ENCODE peak calls at places on chromosomes 6 and 20, in five cellular contexts. G, C, S, D and Y are unnamed samples.

GRCh38 chr6:43120938-43121913 is 45.1 kb downstream of the PTK7 start:
- DNase-seq in G (peak), C (no peak), S (peak), D (no peak), Y (no peak)

GRCh38 chr6:156777866-156778614 is 862 bp downstream of the ARID1B start:
- DNase-seq in G (peak), C (peak), S (peak), D (peak), Y (no peak)

GRCh38 chr20:23449400-23449799 is 3.3 kb downstream of the CST11 start:
- DNase-seq in G (no peak), C (no peak), S (no peak), D (no peak), Y (no peak)

GRCh38 chr6:73234732-73235131 is 9.4 kb upstream of the KHDC1L start:
- DNase-seq in G (peak), C (no peak), S (peak), D (no peak), Y (no peak)

GRCh38 chr6:63904844-63905243 is 269.2 kb downstream of the PHF3 start:
- DNase-seq in G (peak), C (no peak), S (peak), D (no peak), Y (no peak)

GRCh38 chr6:79878142-79878748 is 69.1 kb downstream of the ELOVL4 start:
- DNase-seq in G (no peak), C (no peak), S (no peak), D (no peak), Y (no peak)

GRCh38 chr20:4573564-4574355 is 147.9 kb upstream of the PRND start:
- DNase-seq in G (peak), C (no peak), S (peak), D (no peak), Y (no peak)

GRCh38 chr6:118781897-118782296 is 112.1 kb upstream of the ASF1A start:
- DNase-seq in G (no peak), C (no peak), S (no peak), D (no peak), Y (no peak)

GRCh38 chr6:63740709-63741108 is 105.1 kb downstream of the PHF3 start:
- DNase-seq in G (peak), C (no peak), S (peak), D (no peak), Y (no peak)

GRCh38 chr6:106927531-106928398 is 46.8 kb downstream of the CD24 start:
- DNase-seq in G (peak), C (no peak), S (peak), D (no peak), Y (no peak)

GRCh38 chr6:11194399-11195274 is 37.8 kb downstream of the NEDD9 start:
- DNase-seq in G (peak), C (no peak), S (no peak), D (no peak), Y (no peak)

GRCh38 chr6:45353654-45354053 is 24.1 kb downstream of the SUPT3H start:
- DNase-seq in G (no peak), C (no peak), S (no peak), D (no peak), Y (no peak)

GRCh38 chr6:23728707-23729106 is 397.3 kb upstream of the NRSN1 start:
- DNase-seq in G (no peak), C (no peak), S (no peak), D (no peak), Y (peak)

GRCh38 chr6:134196568-134197301 is 121.2 kb downstream of the SGK1 start:
- DNase-seq in G (no peak), C (no peak), S (no peak), D (no peak), Y (no peak)

GRCh38 chr6:37779902-37780628 is 39.5 kb upstream of the ZFAND3 start:
- DNase-seq in G (no peak), C (no peak), S (no peak), D (no peak), Y (no peak)

GRCh38 chr6:57190140-57190539 is 18.0 kb downstream of the BAG2 start:
- DNase-seq in G (no peak), C (no peak), S (peak), D (no peak), Y (no peak)

GRCh38 chr6:100948381-100949133 is 67.4 kb upstream of the ASCC3 start:
- DNase-seq in G (no peak), C (no peak), S (no peak), D (no peak), Y (no peak)

GRCh38 chr6:110359554-110359953 is 1.4 kb upstream of the METTL24 start:
- DNase-seq in G (no peak), C (no peak), S (no peak), D (no peak), Y (no peak)

GRCh38 chr20:64242797-64243475 is 12.6 kb upstream of the PCMTD2 start:
- DNase-seq in G (no peak), C (no peak), S (no peak), D (no peak), Y (no peak)

GRCh38 chr6:90045535-90045934 is 151.3 kb downstream of the GJA10 start:
- DNase-seq in G (no peak), C (no peak), S (no peak), D (no peak), Y (no peak)

GRCh38 chr6:20819774-20820400 is 285.6 kb downstream of the CDKAL1 start:
- DNase-seq in G (no peak), C (no peak), S (no peak), D (no peak), Y (peak)

GRCh38 chr20:9035129-9035528 is 33.8 kb upstream of the PLCB4 start:
- DNase-seq in G (peak), C (no peak), S (peak), D (no peak), Y (no peak)

GRCh38 chr20:33914871-33915270 is 78.8 kb upstream of the RALY start:
- DNase-seq in G (peak), C (no peak), S (peak), D (no peak), Y (no peak)

GRCh38 chr6:169424821-169425240 is 171.2 kb upstream of the THBS2 start:
- DNase-seq in G (peak), C (no peak), S (peak), D (no peak), Y (no peak)

GRCh38 chr20:44702776-44703175 is 12.4 kb upstream of the CCN5 start:
- DNase-seq in G (peak), C (peak), S (peak), D (no peak), Y (no peak)

GRCh38 chr6:96162711-96163120 is 146.9 kb downstream of the FUT9 start:
- DNase-seq in G (no peak), C (no peak), S (no peak), D (no peak), Y (no peak)

GRCh38 chr20:24686156-24686555 is 216.7 kb downstream of the SYNDIG1 start:
- DNase-seq in G (no peak), C (no peak), S (no peak), D (no peak), Y (no peak)

GRCh38 chr6:115613488-115613887 is 447.2 kb downstream of the FRK start:
- DNase-seq in G (no peak), C (no peak), S (peak), D (no peak), Y (no peak)

GRCh38 chr20:21719592-21720214 is 14.2 kb downstream of the PAX1 start:
- DNase-seq in G (peak), C (peak), S (peak), D (peak), Y (peak)

GRCh38 chr6:87118054-87118453 is 23.1 kb upstream of the CGA start:
- DNase-seq in G (no peak), C (no peak), S (no peak), D (no peak), Y (no peak)

GRCh38 chr20:34703573-34704176 is 469 bp upstream of the TP53INP2 start:
- DNase-seq in G (no peak), C (no peak), S (peak), D (no peak), Y (peak)

GRCh38 chr20:22106308-22106938 is 401.0 kb downstream of the PAX1 start:
- DNase-seq in G (no peak), C (no peak), S (peak), D (peak), Y (peak)

GRCh38 chr6:90253631-90254030 is 43.0 kb downstream of the BACH2 start:
- DNase-seq in G (no peak), C (no peak), S (no peak), D (no peak), Y (no peak)

GRCh38 chr6:11231564-11232176 is 798 bp downstream of the NEDD9 start:
- DNase-seq in G (peak), C (no peak), S (peak), D (no peak), Y (no peak)

GRCh38 chr6:145044606-145045275 is 690.6 kb downstream of the EPM2A start:
- DNase-seq in G (no peak), C (no peak), S (peak), D (no peak), Y (no peak)

GRCh38 chr20:48489656-48490055 is 338.1 kb downstream of the PREX1 start:
- DNase-seq in G (no peak), C (no peak), S (no peak), D (peak), Y (no peak)

GRCh38 chr6:43774776-43775583 is 5.0 kb downstream of the VEGFA start:
- DNase-seq in G (peak), C (peak), S (peak), D (peak), Y (no peak)

GRCh38 chr6:156391379-156391777 is 385.8 kb upstream of the ARID1B start:
- DNase-seq in G (no peak), C (no peak), S (no peak), D (no peak), Y (no peak)

GRCh38 chr20:44543345-44543744 is 21.5 kb upstream of the SERINC3 start:
- DNase-seq in G (no peak), C (no peak), S (no peak), D (no peak), Y (no peak)

GRCh38 chr6:21842875-21843274 is 249.3 kb downstream of the SOX4 start:
- DNase-seq in G (no peak), C (no peak), S (no peak), D (peak), Y (peak)